ENCODE peak calls at places on chromosome 18, in ten cellular contexts. One of them, this sample, is unnamed. For H3K27me3, the result is how much of the 10 kb centered on the place peaks cover.

GRCh38 chr18:7618821-7619410 is 51.8 kb downstream of the PTPRM start:
- DNase-seq in ascending aorta: no peak
- DNase-seq in sigmoid colon: no peak
- DNase-seq in IMR-90: no peak
- DNase-seq in Peyer's patch: no peak
- DNase-seq in cardiac muscle cell: no peak
- DNase-seq in pancreas: no peak
- DNase-seq in brain microvascular endothelial cell: no peak
- DNase-seq in transverse colon: no peak
- DNase-seq in PC-9: no peak
- DNase-seq in this sample: no peak

GRCh38 chr18:36758001-36758400 is 70.8 kb downstream of the TPGS2 start:
- DNase-seq in ascending aorta: no peak
- DNase-seq in sigmoid colon: no peak
- DNase-seq in IMR-90: peak
- DNase-seq in Peyer's patch: no peak
- DNase-seq in cardiac muscle cell: no peak
- DNase-seq in pancreas: no peak
- DNase-seq in brain microvascular endothelial cell: no peak
- DNase-seq in transverse colon: no peak
- DNase-seq in PC-9: no peak
- DNase-seq in this sample: no peak

GRCh38 chr18:1463981-1464380 is 559.3 kb downstream of the ADCYAP1 start:
- DNase-seq in ascending aorta: no peak
- DNase-seq in sigmoid colon: no peak
- DNase-seq in IMR-90: no peak
- DNase-seq in Peyer's patch: no peak
- DNase-seq in cardiac muscle cell: no peak
- DNase-seq in pancreas: no peak
- DNase-seq in brain microvascular endothelial cell: no peak
- DNase-seq in transverse colon: no peak
- DNase-seq in PC-9: no peak
- DNase-seq in this sample: no peak

GRCh38 chr18:706438-706837 is 6.0 kb downstream of the ENOSF1 start:
- DNase-seq in ascending aorta: no peak
- DNase-seq in sigmoid colon: no peak
- DNase-seq in IMR-90: no peak
- DNase-seq in Peyer's patch: no peak
- DNase-seq in cardiac muscle cell: no peak
- DNase-seq in pancreas: no peak
- DNase-seq in brain microvascular endothelial cell: no peak
- DNase-seq in transverse colon: no peak
- DNase-seq in PC-9: no peak
- DNase-seq in this sample: no peak

GRCh38 chr18:31990823-31991222 is 27.8 kb upstream of the RNF125 start:
- DNase-seq in ascending aorta: no peak
- DNase-seq in sigmoid colon: no peak
- DNase-seq in IMR-90: no peak
- DNase-seq in Peyer's patch: no peak
- DNase-seq in cardiac muscle cell: no peak
- DNase-seq in pancreas: no peak
- DNase-seq in brain microvascular endothelial cell: no peak
- DNase-seq in transverse colon: no peak
- DNase-seq in PC-9: no peak
- DNase-seq in this sample: no peak

GRCh38 chr18:48799724-48800315 is 150.9 kb downstream of the SMAD7 start:
- DNase-seq in ascending aorta: peak
- DNase-seq in sigmoid colon: peak
- DNase-seq in IMR-90: no peak
- DNase-seq in Peyer's patch: no peak
- DNase-seq in cardiac muscle cell: no peak
- DNase-seq in pancreas: no peak
- DNase-seq in brain microvascular endothelial cell: no peak
- DNase-seq in transverse colon: no peak
- DNase-seq in PC-9: no peak
- DNase-seq in this sample: no peak

GRCh38 chr18:58180738-58181353 is 136.8 kb downstream of the NEDD4L start:
- DNase-seq in ascending aorta: peak
- DNase-seq in sigmoid colon: no peak
- DNase-seq in IMR-90: peak
- DNase-seq in Peyer's patch: peak
- DNase-seq in cardiac muscle cell: peak
- DNase-seq in pancreas: no peak
- DNase-seq in brain microvascular endothelial cell: peak
- DNase-seq in transverse colon: peak
- DNase-seq in PC-9: peak
- DNase-seq in this sample: peak

GRCh38 chr18:31248783-31249521 is 69.0 kb upstream of the DSG1 start:
- DNase-seq in ascending aorta: no peak
- DNase-seq in sigmoid colon: no peak
- DNase-seq in IMR-90: peak
- DNase-seq in Peyer's patch: no peak
- DNase-seq in cardiac muscle cell: no peak
- DNase-seq in pancreas: no peak
- DNase-seq in brain microvascular endothelial cell: peak
- DNase-seq in transverse colon: no peak
- DNase-seq in PC-9: no peak
- DNase-seq in this sample: no peak

GRCh38 chr18:36634573-36635216 is 194.1 kb downstream of the TPGS2 start:
- DNase-seq in ascending aorta: no peak
- DNase-seq in sigmoid colon: no peak
- DNase-seq in IMR-90: no peak
- DNase-seq in Peyer's patch: no peak
- DNase-seq in cardiac muscle cell: no peak
- DNase-seq in pancreas: no peak
- DNase-seq in brain microvascular endothelial cell: no peak
- DNase-seq in transverse colon: no peak
- DNase-seq in PC-9: no peak
- DNase-seq in this sample: no peak

GRCh38 chr18:45056907-45057306 is 376.2 kb downstream of the SETBP1 start:
- DNase-seq in ascending aorta: no peak
- DNase-seq in sigmoid colon: no peak
- DNase-seq in IMR-90: peak
- DNase-seq in Peyer's patch: no peak
- DNase-seq in cardiac muscle cell: no peak
- DNase-seq in pancreas: no peak
- DNase-seq in brain microvascular endothelial cell: no peak
- DNase-seq in transverse colon: no peak
- DNase-seq in PC-9: no peak
- DNase-seq in this sample: no peak

GRCh38 chr18:57376503-57376902 is 24.1 kb downstream of the ST8SIA3 start:
- DNase-seq in ascending aorta: no peak
- DNase-seq in sigmoid colon: no peak
- DNase-seq in IMR-90: no peak
- DNase-seq in Peyer's patch: no peak
- DNase-seq in cardiac muscle cell: no peak
- DNase-seq in pancreas: no peak
- DNase-seq in brain microvascular endothelial cell: no peak
- DNase-seq in transverse colon: no peak
- DNase-seq in PC-9: no peak
- DNase-seq in this sample: no peak

GRCh38 chr18:49183921-49184320 is 233.2 kb upstream of the SMAD7 start:
- DNase-seq in ascending aorta: no peak
- DNase-seq in sigmoid colon: no peak
- DNase-seq in IMR-90: peak
- DNase-seq in Peyer's patch: no peak
- DNase-seq in cardiac muscle cell: no peak
- DNase-seq in pancreas: no peak
- DNase-seq in brain microvascular endothelial cell: no peak
- DNase-seq in transverse colon: no peak
- DNase-seq in PC-9: no peak
- DNase-seq in this sample: no peak

DNA sequence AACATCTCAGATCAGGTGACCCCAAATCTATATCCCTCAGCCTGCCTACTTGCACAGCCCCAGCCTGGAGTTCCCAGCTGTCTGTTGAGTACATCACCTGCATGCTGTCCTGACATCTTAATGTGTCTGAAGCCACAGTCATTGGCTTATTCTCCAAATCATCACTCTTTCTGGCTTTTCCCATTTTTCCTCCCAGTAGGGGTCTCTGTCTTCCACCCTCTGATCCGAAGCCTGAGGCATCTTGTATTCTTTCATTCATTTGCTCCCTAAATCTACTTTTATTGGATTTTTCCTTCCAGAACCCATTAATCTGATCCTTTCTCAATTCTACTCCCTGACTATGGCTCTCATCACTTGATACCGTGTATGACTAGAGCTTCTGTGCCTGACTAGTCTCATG is 332.9 kb upstream of the DCC start:
- DNase-seq in ascending aorta: no peak
- DNase-seq in sigmoid colon: no peak
- DNase-seq in IMR-90: no peak
- DNase-seq in Peyer's patch: no peak
- DNase-seq in cardiac muscle cell: no peak
- DNase-seq in pancreas: no peak
- DNase-seq in brain microvascular endothelial cell: no peak
- DNase-seq in transverse colon: no peak
- DNase-seq in PC-9: no peak
- DNase-seq in this sample: no peak
- TF ChIP-seq CTCF in ascending aorta: no peak
- TF ChIP-seq CTCF in sigmoid colon: no peak
- TF ChIP-seq CTCF in IMR-90: no peak
- TF ChIP-seq CTCF in Peyer's patch: no peak
- TF ChIP-seq CTCF in cardiac muscle cell: no peak
- TF ChIP-seq CTCF in pancreas: no peak
- TF ChIP-seq CTCF in brain microvascular endothelial cell: no peak
- TF ChIP-seq CTCF in transverse colon: no peak
- TF ChIP-seq CTCF in PC-9: no peak
- TF ChIP-seq CTCF in this sample: no peak

GRCh38 chr18:50194623-50195532 is at the start of gene MYO5B:
- DNase-seq in ascending aorta: no peak
- DNase-seq in sigmoid colon: no peak
- DNase-seq in IMR-90: no peak
- DNase-seq in Peyer's patch: peak
- DNase-seq in cardiac muscle cell: peak
- DNase-seq in pancreas: peak
- DNase-seq in brain microvascular endothelial cell: no peak
- DNase-seq in transverse colon: peak
- DNase-seq in PC-9: peak
- DNase-seq in this sample: peak

GRCh38 chr18:50193796-50194622 is 938 bp downstream of the MYO5B start:
- DNase-seq in ascending aorta: no peak
- DNase-seq in sigmoid colon: no peak
- DNase-seq in IMR-90: no peak
- DNase-seq in Peyer's patch: no peak
- DNase-seq in cardiac muscle cell: peak
- DNase-seq in pancreas: peak
- DNase-seq in brain microvascular endothelial cell: no peak
- DNase-seq in transverse colon: peak
- DNase-seq in PC-9: peak
- DNase-seq in this sample: no peak

GRCh38 chr18:50196261-50196660 is 1.3 kb upstream of the MYO5B start:
- DNase-seq in ascending aorta: no peak
- DNase-seq in sigmoid colon: no peak
- DNase-seq in IMR-90: no peak
- DNase-seq in Peyer's patch: no peak
- DNase-seq in cardiac muscle cell: no peak
- DNase-seq in pancreas: no peak
- DNase-seq in brain microvascular endothelial cell: no peak
- DNase-seq in transverse colon: no peak
- DNase-seq in PC-9: no peak
- DNase-seq in this sample: no peak

GRCh38 chr18:50192903-50193795 is 1.8 kb downstream of the MYO5B start:
- DNase-seq in ascending aorta: no peak
- DNase-seq in sigmoid colon: no peak
- DNase-seq in IMR-90: no peak
- DNase-seq in Peyer's patch: no peak
- DNase-seq in cardiac muscle cell: peak
- DNase-seq in pancreas: peak
- DNase-seq in brain microvascular endothelial cell: no peak
- DNase-seq in transverse colon: peak
- DNase-seq in PC-9: peak
- DNase-seq in this sample: peak

DNA sequence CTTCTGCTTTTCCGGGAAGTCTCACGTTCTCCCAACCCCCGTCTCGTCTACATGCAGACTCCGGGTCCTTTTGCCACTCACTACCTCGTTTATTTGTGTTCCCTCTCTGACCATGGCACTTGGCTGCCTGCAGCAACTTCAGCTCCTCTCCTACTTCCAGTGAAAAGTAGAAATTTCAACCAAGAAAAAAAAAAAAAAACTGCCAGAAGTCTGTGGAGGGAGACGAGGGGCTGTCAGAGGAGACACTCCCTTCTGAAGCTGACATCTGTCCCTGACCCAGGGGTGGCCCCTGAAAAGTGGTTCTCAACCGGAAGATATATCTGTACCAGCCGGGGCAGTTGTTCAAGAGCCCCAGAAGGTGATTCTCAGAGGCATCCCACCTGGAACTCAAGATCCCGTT is 742 bp upstream of the MYO5B start:
- DNase-seq in ascending aorta: no peak
- DNase-seq in sigmoid colon: no peak
- DNase-seq in IMR-90: no peak
- DNase-seq in Peyer's patch: no peak
- DNase-seq in cardiac muscle cell: no peak
- DNase-seq in pancreas: no peak
- DNase-seq in brain microvascular endothelial cell: no peak
- DNase-seq in transverse colon: peak
- DNase-seq in PC-9: no peak
- DNase-seq in this sample: no peak
- H3K4me3 ChIP-seq in ascending aorta: no peak
- H3K4me3 ChIP-seq in sigmoid colon: no peak
- H3K4me3 ChIP-seq in IMR-90: no peak
- H3K4me3 ChIP-seq in Peyer's patch: peak
- H3K4me3 ChIP-seq in cardiac muscle cell: no peak
- H3K4me3 ChIP-seq in pancreas: peak
- H3K4me3 ChIP-seq in brain microvascular endothelial cell: no peak
- H3K4me3 ChIP-seq in transverse colon: peak
- H3K4me3 ChIP-seq in PC-9: peak
- H3K4me3 ChIP-seq in this sample: peak

GRCh38 chr18:61336766-61337165 is 3.5 kb downstream of the CDH20 start:
- DNase-seq in ascending aorta: no peak
- DNase-seq in sigmoid colon: no peak
- DNase-seq in IMR-90: no peak
- DNase-seq in Peyer's patch: no peak
- DNase-seq in cardiac muscle cell: no peak
- DNase-seq in pancreas: no peak
- DNase-seq in brain microvascular endothelial cell: no peak
- DNase-seq in transverse colon: no peak
- DNase-seq in PC-9: no peak
- DNase-seq in this sample: no peak
- H3K27me3 ChIP-seq in ascending aorta: under half
- H3K27me3 ChIP-seq in sigmoid colon: under half
- H3K27me3 ChIP-seq in IMR-90: under half
- H3K27me3 ChIP-seq in Peyer's patch: under half
- H3K27me3 ChIP-seq in cardiac muscle cell: under half
- H3K27me3 ChIP-seq in pancreas: under half
- H3K27me3 ChIP-seq in brain microvascular endothelial cell: under half
- H3K27me3 ChIP-seq in transverse colon: under half
- H3K27me3 ChIP-seq in PC-9: under half
- H3K27me3 ChIP-seq in this sample: under half

GRCh38 chr18:79639072-79639829 is 40.4 kb upstream of the CTDP1 start:
- DNase-seq in ascending aorta: no peak
- DNase-seq in sigmoid colon: no peak
- DNase-seq in IMR-90: no peak
- DNase-seq in Peyer's patch: no peak
- DNase-seq in cardiac muscle cell: no peak
- DNase-seq in pancreas: no peak
- DNase-seq in brain microvascular endothelial cell: no peak
- DNase-seq in transverse colon: no peak
- DNase-seq in PC-9: no peak
- DNase-seq in this sample: no peak
- TF ChIP-seq CTCF in ascending aorta: no peak
- TF ChIP-seq CTCF in sigmoid colon: no peak
- TF ChIP-seq CTCF in IMR-90: no peak
- TF ChIP-seq CTCF in Peyer's patch: no peak
- TF ChIP-seq CTCF in cardiac muscle cell: peak
- TF ChIP-seq CTCF in pancreas: no peak
- TF ChIP-seq CTCF in brain microvascular endothelial cell: peak
- TF ChIP-seq CTCF in transverse colon: no peak
- TF ChIP-seq CTCF in PC-9: no peak
- TF ChIP-seq CTCF in this sample: no peak

GRCh38 chr18:75638223-75638596 is 210.7 kb upstream of the SMIM21 start:
- DNase-seq in ascending aorta: no peak
- DNase-seq in sigmoid colon: no peak
- DNase-seq in IMR-90: peak
- DNase-seq in Peyer's patch: no peak
- DNase-seq in cardiac muscle cell: peak
- DNase-seq in pancreas: no peak
- DNase-seq in brain microvascular endothelial cell: peak
- DNase-seq in transverse colon: no peak
- DNase-seq in PC-9: no peak
- DNase-seq in this sample: no peak
- H3K4me3 ChIP-seq in ascending aorta: no peak
- H3K4me3 ChIP-seq in sigmoid colon: peak
- H3K4me3 ChIP-seq in IMR-90: peak
- H3K4me3 ChIP-seq in Peyer's patch: peak
- H3K4me3 ChIP-seq in cardiac muscle cell: no peak
- H3K4me3 ChIP-seq in pancreas: no peak
- H3K4me3 ChIP-seq in brain microvascular endothelial cell: peak
- H3K4me3 ChIP-seq in transverse colon: no peak
- H3K4me3 ChIP-seq in PC-9: no peak
- H3K4me3 ChIP-seq in this sample: no peak

This sample was measured in Caco-2.